ENCODE peak calls at places on chromosomes 1 and 21, in six cellular contexts. D is ACHN; H is NCI-H2029; N is stimulated activated naive CD8-positive, alpha-beta T cell treated with anti-CD3 and anti-CD28 coated beads, Interleukin-15, amount 100 ng/mL, for 72 hours; O is DMS53; L is omental fat pad. M is an unnamed sample.

GRCh38 chr1:9716404-9717192 is 65.1 kb downstream of the PIK3CD start:
- DNase-seq in O (no peak), H (no peak), D (no peak), N (no peak), L (no peak), M (no peak)

GRCh38 chr1:183834568-183834967 is 29.6 kb downstream of the RGL1 start:
- DNase-seq in H (peak; percentile 11), N (no peak), L (no peak), D (no peak), O (no peak), M (no peak)

GRCh38 chr1:29379438-29380073 is 143.2 kb downstream of the PTPRU start:
- DNase-seq in L (no peak), D (peak; percentile 37), N (peak; percentile 21), O (peak; percentile 78), H (no peak), M (peak; percentile 46)

GRCh38 chr1:84164156-84164555 is 20.1 kb downstream of the PRKACB start:
- DNase-seq in H (no peak), N (no peak), L (no peak), O (no peak), D (no peak), M (no peak)

GRCh38 chr21:31273278-31273677 is 70.8 kb downstream of the TIAM1 start:
- DNase-seq in H (no peak), N (peak; percentile 39), O (no peak), L (no peak), D (no peak), M (no peak)

GRCh38 chr1:225535280-225535679 is 107.4 kb upstream of the LBR start:
- DNase-seq in O (no peak), N (no peak), H (no peak), L (no peak), D (no peak), M (no peak)

GRCh38 chr1:72636636-72637035 is 354.3 kb upstream of the NEGR1 start:
- DNase-seq in D (no peak), L (no peak), N (no peak), O (no peak), H (peak; percentile 88), M (no peak)

GRCh38 chr21:43778469-43779335 is 2.6 kb upstream of the CSTB start:
- DNase-seq in N (no peak), H (no peak), L (no peak), O (no peak), D (peak; percentile 29), M (peak; percentile 37)

GRCh38 chr1:94025383-94026340 is 95.3 kb downstream of the ABCA4 start:
- DNase-seq in D (peak; percentile 61), H (peak; percentile 35), O (peak; percentile 86), L (no peak), N (no peak), M (peak; percentile 82)

GRCh38 chr1:201663777-201664176 is 124.8 kb downstream of the NAV1 start:
- DNase-seq in H (no peak), N (no peak), D (no peak), O (no peak), L (no peak), M (no peak)

GRCh38 chr1:226679853-226680516 is 59.1 kb downstream of the ITPKB start:
- DNase-seq in D (peak; percentile 34), O (peak; percentile 76), H (no peak), L (peak; percentile 79), N (peak; percentile 74), M (no peak)

GRCh38 chr1:31410871-31411270 is 2.1 kb upstream of the SERINC2 start:
- DNase-seq in D (no peak), O (no peak), H (no peak), L (no peak), N (no peak), M (no peak)

GRCh38 chr1:109247401-109248365 is 1.7 kb upstream of the CELSR2 start:
- DNase-seq in H (no peak), N (no peak), O (no peak), D (no peak), L (no peak), M (no peak)